ENCODE peak calls at places on chromosome 14, in nine cellular contexts. One of them, this sample, is unnamed.

GRCh38 chr14:104289485-104289884 is 151.1 kb downstream of the KIF26A start:
- DNase-seq in mesenchymal stem cell: no peak
- DNase-seq in effector memory CD4-positive, alpha-beta T cell: no peak
- DNase-seq in activated CD4-positive, CD25-positive, alpha-beta regulatory T cell: no peak
- DNase-seq in activated naive CD4-positive, alpha-beta T cell: no peak
- DNase-seq in SJSA1: no peak
- DNase-seq in thyroid gland: no peak
- DNase-seq in sciatic nerve: no peak
- DNase-seq in substantia nigra: no peak
- DNase-seq in this sample: no peak

GRCh38 chr14:89399594-89400068 is 17.4 kb downstream of the FOXN3 start:
- DNase-seq in mesenchymal stem cell: peak; percentile 95
- DNase-seq in effector memory CD4-positive, alpha-beta T cell: no peak
- DNase-seq in activated CD4-positive, CD25-positive, alpha-beta regulatory T cell: no peak
- DNase-seq in activated naive CD4-positive, alpha-beta T cell: no peak
- DNase-seq in SJSA1: no peak
- DNase-seq in thyroid gland: peak; percentile 61
- DNase-seq in sciatic nerve: peak; percentile 42
- DNase-seq in substantia nigra: no peak
- DNase-seq in this sample: peak; percentile 12

GRCh38 chr14:52641745-52642144 is 53.6 kb downstream of the ERO1A start:
- DNase-seq in mesenchymal stem cell: no peak
- DNase-seq in effector memory CD4-positive, alpha-beta T cell: no peak
- DNase-seq in activated CD4-positive, CD25-positive, alpha-beta regulatory T cell: no peak
- DNase-seq in activated naive CD4-positive, alpha-beta T cell: no peak
- DNase-seq in SJSA1: no peak
- DNase-seq in thyroid gland: no peak
- DNase-seq in sciatic nerve: no peak
- DNase-seq in substantia nigra: no peak
- DNase-seq in this sample: no peak

GRCh38 chr14:64759555-64759938 is 55.3 kb downstream of the PLEKHG3 start:
- DNase-seq in mesenchymal stem cell: no peak
- DNase-seq in effector memory CD4-positive, alpha-beta T cell: no peak
- DNase-seq in activated CD4-positive, CD25-positive, alpha-beta regulatory T cell: no peak
- DNase-seq in activated naive CD4-positive, alpha-beta T cell: no peak
- DNase-seq in SJSA1: no peak
- DNase-seq in thyroid gland: no peak
- DNase-seq in sciatic nerve: no peak
- DNase-seq in substantia nigra: no peak
- DNase-seq in this sample: no peak

GRCh38 chr14:54538055-54538454 is 28.3 kb downstream of the CGRRF1 start:
- DNase-seq in mesenchymal stem cell: no peak
- DNase-seq in effector memory CD4-positive, alpha-beta T cell: no peak
- DNase-seq in activated CD4-positive, CD25-positive, alpha-beta regulatory T cell: no peak
- DNase-seq in activated naive CD4-positive, alpha-beta T cell: no peak
- DNase-seq in SJSA1: no peak
- DNase-seq in thyroid gland: no peak
- DNase-seq in sciatic nerve: no peak
- DNase-seq in substantia nigra: no peak
- DNase-seq in this sample: no peak

GRCh38 chr14:82886670-82887069 is 1353.0 kb upstream of the SEL1L start:
- DNase-seq in mesenchymal stem cell: no peak
- DNase-seq in effector memory CD4-positive, alpha-beta T cell: no peak
- DNase-seq in activated CD4-positive, CD25-positive, alpha-beta regulatory T cell: no peak
- DNase-seq in activated naive CD4-positive, alpha-beta T cell: no peak
- DNase-seq in SJSA1: no peak
- DNase-seq in thyroid gland: no peak
- DNase-seq in sciatic nerve: no peak
- DNase-seq in substantia nigra: no peak
- DNase-seq in this sample: no peak

GRCh38 chr14:59918824-59919581 is 941 bp upstream of the LRRC9 start:
- DNase-seq in mesenchymal stem cell: peak; percentile 49
- DNase-seq in effector memory CD4-positive, alpha-beta T cell: no peak
- DNase-seq in activated CD4-positive, CD25-positive, alpha-beta regulatory T cell: no peak
- DNase-seq in activated naive CD4-positive, alpha-beta T cell: no peak
- DNase-seq in SJSA1: peak; percentile 7
- DNase-seq in thyroid gland: peak; percentile 33
- DNase-seq in sciatic nerve: no peak
- DNase-seq in substantia nigra: no peak
- DNase-seq in this sample: no peak

GRCh38 chr14:72636094-72636493 is 257.8 kb downstream of the DPF3 start:
- DNase-seq in mesenchymal stem cell: no peak
- DNase-seq in effector memory CD4-positive, alpha-beta T cell: no peak
- DNase-seq in activated CD4-positive, CD25-positive, alpha-beta regulatory T cell: no peak
- DNase-seq in activated naive CD4-positive, alpha-beta T cell: no peak
- DNase-seq in SJSA1: no peak
- DNase-seq in thyroid gland: no peak
- DNase-seq in sciatic nerve: no peak
- DNase-seq in substantia nigra: no peak
- DNase-seq in this sample: no peak

GRCh38 chr14:105502446-105503295 is 11.6 kb downstream of the TEDC1 start:
- DNase-seq in mesenchymal stem cell: no peak
- DNase-seq in effector memory CD4-positive, alpha-beta T cell: no peak
- DNase-seq in activated CD4-positive, CD25-positive, alpha-beta regulatory T cell: no peak
- DNase-seq in activated naive CD4-positive, alpha-beta T cell: no peak
- DNase-seq in SJSA1: no peak
- DNase-seq in thyroid gland: no peak
- DNase-seq in sciatic nerve: no peak
- DNase-seq in substantia nigra: no peak
- DNase-seq in this sample: no peak

GRCh38 chr14:21278632-21279031 is 1.3 kb upstream of the RPGRIP1 start:
- DNase-seq in mesenchymal stem cell: no peak
- DNase-seq in effector memory CD4-positive, alpha-beta T cell: no peak
- DNase-seq in activated CD4-positive, CD25-positive, alpha-beta regulatory T cell: no peak
- DNase-seq in activated naive CD4-positive, alpha-beta T cell: no peak
- DNase-seq in SJSA1: no peak
- DNase-seq in thyroid gland: no peak
- DNase-seq in sciatic nerve: no peak
- DNase-seq in substantia nigra: no peak
- DNase-seq in this sample: no peak

GRCh38 chr14:61695695-61696527 is 598 bp downstream of the HIF1A start:
- DNase-seq in mesenchymal stem cell: peak; percentile 66
- DNase-seq in effector memory CD4-positive, alpha-beta T cell: peak; percentile 30
- DNase-seq in activated CD4-positive, CD25-positive, alpha-beta regulatory T cell: peak; percentile 32
- DNase-seq in activated naive CD4-positive, alpha-beta T cell: no peak
- DNase-seq in SJSA1: peak; percentile 61
- DNase-seq in thyroid gland: peak; percentile 73
- DNase-seq in sciatic nerve: peak; percentile 78
- DNase-seq in substantia nigra: peak; percentile 30
- DNase-seq in this sample: peak; percentile 41

GRCh38 chr14:98173291-98173690 is 1098.7 kb downstream of the BCL11B start:
- DNase-seq in mesenchymal stem cell: no peak
- DNase-seq in effector memory CD4-positive, alpha-beta T cell: peak; percentile 59
- DNase-seq in activated CD4-positive, CD25-positive, alpha-beta regulatory T cell: no peak
- DNase-seq in activated naive CD4-positive, alpha-beta T cell: no peak
- DNase-seq in SJSA1: no peak
- DNase-seq in thyroid gland: peak; percentile 18
- DNase-seq in sciatic nerve: no peak
- DNase-seq in substantia nigra: no peak
- DNase-seq in this sample: peak; percentile 77

GRCh38 chr14:101022916-101023435 is 119.5 kb upstream of the RTL1 start:
- DNase-seq in mesenchymal stem cell: no peak
- DNase-seq in effector memory CD4-positive, alpha-beta T cell: no peak
- DNase-seq in activated CD4-positive, CD25-positive, alpha-beta regulatory T cell: no peak
- DNase-seq in activated naive CD4-positive, alpha-beta T cell: no peak
- DNase-seq in SJSA1: no peak
- DNase-seq in thyroid gland: no peak
- DNase-seq in sciatic nerve: peak; percentile 15
- DNase-seq in substantia nigra: no peak
- DNase-seq in this sample: no peak

GRCh38 chr14:24442240-24443052 is at the start of gene SDR39U1:
- DNase-seq in mesenchymal stem cell: peak; percentile 99
- DNase-seq in effector memory CD4-positive, alpha-beta T cell: peak; percentile 96
- DNase-seq in activated CD4-positive, CD25-positive, alpha-beta regulatory T cell: peak; percentile 93
- DNase-seq in activated naive CD4-positive, alpha-beta T cell: peak; percentile 78
- DNase-seq in SJSA1: peak; percentile 96
- DNase-seq in thyroid gland: peak; percentile 98
- DNase-seq in sciatic nerve: peak; percentile 98
- DNase-seq in substantia nigra: peak; percentile 90
- DNase-seq in this sample: peak; percentile 99

GRCh38 chr14:67331368-67332125 is 28.1 kb downstream of the ATP6V1D start:
- DNase-seq in mesenchymal stem cell: no peak
- DNase-seq in effector memory CD4-positive, alpha-beta T cell: no peak
- DNase-seq in activated CD4-positive, CD25-positive, alpha-beta regulatory T cell: no peak
- DNase-seq in activated naive CD4-positive, alpha-beta T cell: no peak
- DNase-seq in SJSA1: no peak
- DNase-seq in thyroid gland: no peak
- DNase-seq in sciatic nerve: no peak
- DNase-seq in substantia nigra: no peak
- DNase-seq in this sample: no peak

GRCh38 chr14:78345346-78345745 is 175.2 kb downstream of the NRXN3 start:
- DNase-seq in mesenchymal stem cell: no peak
- DNase-seq in effector memory CD4-positive, alpha-beta T cell: no peak
- DNase-seq in activated CD4-positive, CD25-positive, alpha-beta regulatory T cell: no peak
- DNase-seq in activated naive CD4-positive, alpha-beta T cell: no peak
- DNase-seq in SJSA1: no peak
- DNase-seq in thyroid gland: no peak
- DNase-seq in sciatic nerve: no peak
- DNase-seq in substantia nigra: no peak
- DNase-seq in this sample: no peak

GRCh38 chr14:22464422-22465142 is 124.4 kb downstream of the DAD1 start:
- DNase-seq in mesenchymal stem cell: no peak
- DNase-seq in effector memory CD4-positive, alpha-beta T cell: no peak
- DNase-seq in activated CD4-positive, CD25-positive, alpha-beta regulatory T cell: no peak
- DNase-seq in activated naive CD4-positive, alpha-beta T cell: no peak
- DNase-seq in SJSA1: no peak
- DNase-seq in thyroid gland: no peak
- DNase-seq in sciatic nerve: no peak
- DNase-seq in substantia nigra: no peak
- DNase-seq in this sample: no peak

GRCh38 chr14:94632305-94632590 is 20.1 kb downstream of the SERPINA3 start:
- DNase-seq in mesenchymal stem cell: no peak
- DNase-seq in effector memory CD4-positive, alpha-beta T cell: no peak
- DNase-seq in activated CD4-positive, CD25-positive, alpha-beta regulatory T cell: no peak
- DNase-seq in activated naive CD4-positive, alpha-beta T cell: no peak
- DNase-seq in SJSA1: no peak
- DNase-seq in thyroid gland: no peak
- DNase-seq in sciatic nerve: peak; percentile 36
- DNase-seq in substantia nigra: no peak
- DNase-seq in this sample: no peak

GRCh38 chr14:76514599-76514998 is 138.7 kb downstream of the ESRRB start:
- DNase-seq in mesenchymal stem cell: no peak
- DNase-seq in effector memory CD4-positive, alpha-beta T cell: no peak
- DNase-seq in activated CD4-positive, CD25-positive, alpha-beta regulatory T cell: no peak
- DNase-seq in activated naive CD4-positive, alpha-beta T cell: no peak
- DNase-seq in SJSA1: no peak
- DNase-seq in thyroid gland: peak; percentile 22
- DNase-seq in sciatic nerve: no peak
- DNase-seq in substantia nigra: no peak
- DNase-seq in this sample: no peak

GRCh38 chr14:94562941-94563883 is 2.0 kb downstream of the SERPINA4 start:
- DNase-seq in mesenchymal stem cell: no peak
- DNase-seq in effector memory CD4-positive, alpha-beta T cell: no peak
- DNase-seq in activated CD4-positive, CD25-positive, alpha-beta regulatory T cell: no peak
- DNase-seq in activated naive CD4-positive, alpha-beta T cell: no peak
- DNase-seq in SJSA1: no peak
- DNase-seq in thyroid gland: no peak
- DNase-seq in sciatic nerve: no peak
- DNase-seq in substantia nigra: no peak
- DNase-seq in this sample: no peak

GRCh38 chr14:80850197-80850814 is 91.2 kb downstream of the CEP128 start:
- DNase-seq in mesenchymal stem cell: peak; percentile 56
- DNase-seq in effector memory CD4-positive, alpha-beta T cell: no peak
- DNase-seq in activated CD4-positive, CD25-positive, alpha-beta regulatory T cell: no peak
- DNase-seq in activated naive CD4-positive, alpha-beta T cell: no peak
- DNase-seq in SJSA1: peak; percentile 42
- DNase-seq in thyroid gland: no peak
- DNase-seq in sciatic nerve: no peak
- DNase-seq in substantia nigra: no peak
- DNase-seq in this sample: no peak

GRCh38 chr14:74712499-74713394 is at the start of the genes AREL1 and FCF1:
- DNase-seq in mesenchymal stem cell: peak; percentile 96
- DNase-seq in effector memory CD4-positive, alpha-beta T cell: peak; percentile 69
- DNase-seq in activated CD4-positive, CD25-positive, alpha-beta regulatory T cell: no peak
- DNase-seq in activated naive CD4-positive, alpha-beta T cell: no peak
- DNase-seq in SJSA1: peak; percentile 75
- DNase-seq in thyroid gland: peak; percentile 73
- DNase-seq in sciatic nerve: peak; percentile 86
- DNase-seq in substantia nigra: no peak
- DNase-seq in this sample: peak; percentile 85

GRCh38 chr14:100914597-100915021 is 11.1 kb upstream of the RTL1 start:
- DNase-seq in mesenchymal stem cell: no peak
- DNase-seq in effector memory CD4-positive, alpha-beta T cell: no peak
- DNase-seq in activated CD4-positive, CD25-positive, alpha-beta regulatory T cell: no peak
- DNase-seq in activated naive CD4-positive, alpha-beta T cell: no peak
- DNase-seq in SJSA1: peak; percentile 5
- DNase-seq in thyroid gland: no peak
- DNase-seq in sciatic nerve: no peak
- DNase-seq in substantia nigra: no peak
- DNase-seq in this sample: no peak

GRCh38 chr14:69693145-69693544 is 73.8 kb upstream of the SRSF5 start:
- DNase-seq in mesenchymal stem cell: no peak
- DNase-seq in effector memory CD4-positive, alpha-beta T cell: no peak
- DNase-seq in activated CD4-positive, CD25-positive, alpha-beta regulatory T cell: no peak
- DNase-seq in activated naive CD4-positive, alpha-beta T cell: no peak
- DNase-seq in SJSA1: no peak
- DNase-seq in thyroid gland: peak; percentile 51
- DNase-seq in sciatic nerve: no peak
- DNase-seq in substantia nigra: no peak
- DNase-seq in this sample: no peak

GRCh38 chr14:100282766-100283419 is 23.4 kb downstream of the SLC25A29 start:
- DNase-seq in mesenchymal stem cell: no peak
- DNase-seq in effector memory CD4-positive, alpha-beta T cell: no peak
- DNase-seq in activated CD4-positive, CD25-positive, alpha-beta regulatory T cell: no peak
- DNase-seq in activated naive CD4-positive, alpha-beta T cell: no peak
- DNase-seq in SJSA1: no peak
- DNase-seq in thyroid gland: peak; percentile 53
- DNase-seq in sciatic nerve: no peak
- DNase-seq in substantia nigra: no peak
- DNase-seq in this sample: no peak

GRCh38 chr14:43338713-43339112 is 1168.4 kb downstream of the FSCB start:
- DNase-seq in mesenchymal stem cell: no peak
- DNase-seq in effector memory CD4-positive, alpha-beta T cell: no peak
- DNase-seq in activated CD4-positive, CD25-positive, alpha-beta regulatory T cell: no peak
- DNase-seq in activated naive CD4-positive, alpha-beta T cell: no peak
- DNase-seq in SJSA1: no peak
- DNase-seq in thyroid gland: no peak
- DNase-seq in sciatic nerve: no peak
- DNase-seq in substantia nigra: no peak
- DNase-seq in this sample: no peak

This sample was measured in CD4-positive, alpha-beta memory T cell.